ENCODE peak calls at places on chromosomes 16 and 17, in five cellular contexts. T is heart left ventricle, W is HL-60, E is esophagus squamous epithelium, X is lower leg skin. O is an unnamed sample.

GRCh38 chr16:1456951-1457350 is 12.6 kb upstream of the CCDC154 start:
- DNase-seq in W (no peak), X (no peak), T (no peak), E (no peak), O (no peak)

GRCh38 chr16:11491524-11491923 is 95.2 kb downstream of the LITAF start:
- DNase-seq in X (no peak), T (no peak), E (no peak), W (no peak), O (no peak)

GRCh38 chr16:21603920-21604319 is 4.5 kb downstream of the METTL9 start:
- DNase-seq in W (peak), X (no peak), T (no peak), E (no peak), O (no peak)

GRCh38 chr17:2067559-2067958 is 12.7 kb downstream of the HIC1 start:
- DNase-seq in E (no peak), W (no peak), X (no peak), T (peak), O (no peak)

GRCh38 chr17:68593331-68593710 is 7.8 kb downstream of the FAM20A start:
- DNase-seq in X (no peak), E (no peak), T (no peak), W (no peak), O (no peak)

GRCh38 chr17:9941305-9941704 is 36.2 kb upstream of the RCVRN start:
- DNase-seq in W (no peak), T (peak), E (no peak), X (no peak), O (no peak)

GRCh38 chr17:35740997-35741931 is 9.8 kb downstream of the RASL10B start:
- DNase-seq in X (no peak), E (no peak), T (no peak), W (no peak), O (no peak)

GRCh38 chr16:67878232-67878631 is 5.4 kb downstream of the EDC4 start:
- DNase-seq in X (no peak), W (no peak), E (no peak), T (no peak), O (no peak)

GRCh38 chr16:4003166-4003565 is 113.1 kb downstream of the ADCY9 start:
- DNase-seq in T (no peak), W (no peak), X (no peak), E (no peak), O (no peak)

GRCh38 chr17:13626703-13627102 is 25.0 kb upstream of the HS3ST3A1 start:
- DNase-seq in W (no peak), T (no peak), E (no peak), X (no peak), O (no peak)

GRCh38 chr16:46650224-46650623 is 29.0 kb upstream of the SHCBP1 start:
- DNase-seq in T (peak), X (no peak), W (no peak), E (no peak), O (peak)

GRCh38 chr16:83336630-83337029 is 471.1 kb upstream of the HSBP1 start:
- DNase-seq in E (no peak), T (no peak), X (no peak), W (no peak), O (no peak)

GRCh38 chr16:14013571-14014283 is 57.4 kb upstream of the MRTFB start:
- DNase-seq in W (no peak), X (peak), E (no peak), T (peak), O (peak)

GRCh38 chr16:84068041-84068440 is 25.4 kb upstream of the SLC38A8 start:
- DNase-seq in W (no peak), E (no peak), X (no peak), T (no peak), O (no peak)

GRCh38 chr17:78374631-78375274 is 3.7 kb upstream of the PGS1 start:
- DNase-seq in X (no peak), E (no peak), W (no peak), T (no peak), O (no peak)

GRCh38 chr16:21037736-21038135 is 112.9 kb downstream of the DNAH3 start:
- DNase-seq in E (no peak), T (no peak), X (no peak), W (no peak), O (no peak)

GRCh38 chr16:30562021-30562420 is 3.8 kb upstream of the ZNF764 start:
- DNase-seq in W (no peak), E (no peak), X (no peak), T (no peak), O (no peak)

GRCh38 chr17:41812176-41813038 is at the start of gene FKBP10:
- DNase-seq in T (peak), W (peak), E (no peak), X (no peak), O (no peak)

GRCh38 chr17:411416-412120 is 59.0 kb upstream of the RPH3AL start:
- DNase-seq in X (no peak), T (no peak), E (no peak), W (no peak), O (no peak)

GRCh38 chr16:14399397-14400284 is 230.4 kb downstream of the PARN start:
- DNase-seq in E (no peak), X (peak), T (peak), W (no peak), O (peak)

GRCh38 chr16:50442221-50442620 is 73.4 kb upstream of the BRD7 start:
- DNase-seq in W (no peak), T (no peak), X (no peak), E (no peak), O (peak)

GRCh38 chr16:16882766-16883165 is 503.8 kb downstream of the NPIPA7 start:
- DNase-seq in X (no peak), T (no peak), W (no peak), E (no peak), O (no peak)

GRCh38 chr17:68624381-68624780 is 23.2 kb upstream of the FAM20A start:
- DNase-seq in W (no peak), X (no peak), E (no peak), T (no peak), O (no peak)

GRCh38 chr17:41065829-41066624 is at the start of gene KRTAP2-4:
- DNase-seq in X (no peak), W (peak), T (no peak), E (no peak), O (no peak)

GRCh38 chr16:80056334-80056733 is 455.8 kb upstream of the MAF start:
- DNase-seq in W (no peak), T (no peak), X (no peak), E (no peak), O (peak)

GRCh38 chr17:17913695-17914332 is 58.4 kb downstream of the TOM1L2 start:
- DNase-seq in T (peak), E (no peak), W (peak), X (peak), O (no peak)

GRCh38 chr16:82395212-82395611 is 225.2 kb upstream of the MPHOSPH6 start:
- DNase-seq in W (no peak), E (no peak), T (no peak), X (no peak), O (no peak)

GRCh38 chr17:48132375-48132774 is 24.8 kb downstream of the SNX11 start:
- DNase-seq in W (no peak), T (no peak), X (no peak), E (no peak), O (no peak)

GRCh38 chr16:82935781-82936180 is 309.0 kb downstream of the CDH13 start:
- DNase-seq in T (no peak), W (no peak), E (no peak), X (no peak), O (no peak)

GRCh38 chr17:32998111-32998892 is 6.7 kb downstream of the SPACA3 start:
- DNase-seq in X (peak), T (peak), E (no peak), W (peak), O (no peak)

GRCh38 chr17:32335647-32336046 is 6.3 kb downstream of the C17orf75 start:
- DNase-seq in X (no peak), W (no peak), T (no peak), E (no peak), O (no peak)

GRCh38 chr16:2900526-2901075 is 11.1 kb upstream of the FLYWCH1 start:
- DNase-seq in T (no peak), X (no peak), E (no peak), W (no peak), O (no peak)

GRCh38 chr16:75929056-75929455 is 202.8 kb upstream of the CPHXL start:
- DNase-seq in X (no peak), W (no peak), T (no peak), E (no peak), O (no peak)
- TF ChIP-seq CTCF in X (no peak), W (no peak), T (no peak), E (no peak), O (no peak)

GRCh38 chr17:76123749-76124581 is 17.1 kb downstream of the FOXJ1 start:
- DNase-seq in X (no peak), T (no peak), W (no peak), E (no peak), O (no peak)
- TF ChIP-seq CTCF in X (no peak), T (no peak), W (no peak), E (no peak), O (no peak)

GRCh38 chr17:62821213-62822079 is 13.3 kb upstream of the MARCHF10 start:
- DNase-seq in T (no peak), E (no peak), W (no peak), X (no peak), O (no peak)

GRCh38 chr17:62822080-62822904 is 14.2 kb upstream of the MARCHF10 start:
- DNase-seq in E (no peak), W (no peak), T (no peak), X (no peak), O (no peak)

GRCh38 chr17:62818491-62818890 is 10.4 kb upstream of the MARCHF10 start:
- DNase-seq in X (no peak), W (no peak), E (no peak), T (no peak), O (no peak)

GRCh38 chr17:62816282-62816839 is 8.2 kb upstream of the MARCHF10 start:
- DNase-seq in T (no peak), W (no peak), X (no peak), E (no peak), O (no peak)

GRCh38 chr17:62819511-62820221 is 11.6 kb upstream of the MARCHF10 start:
- DNase-seq in X (peak), T (peak), W (no peak), E (no peak), O (peak)
- TF ChIP-seq CTCF in X (no peak), T (no peak), W (no peak), E (no peak), O (no peak)

DNA sequence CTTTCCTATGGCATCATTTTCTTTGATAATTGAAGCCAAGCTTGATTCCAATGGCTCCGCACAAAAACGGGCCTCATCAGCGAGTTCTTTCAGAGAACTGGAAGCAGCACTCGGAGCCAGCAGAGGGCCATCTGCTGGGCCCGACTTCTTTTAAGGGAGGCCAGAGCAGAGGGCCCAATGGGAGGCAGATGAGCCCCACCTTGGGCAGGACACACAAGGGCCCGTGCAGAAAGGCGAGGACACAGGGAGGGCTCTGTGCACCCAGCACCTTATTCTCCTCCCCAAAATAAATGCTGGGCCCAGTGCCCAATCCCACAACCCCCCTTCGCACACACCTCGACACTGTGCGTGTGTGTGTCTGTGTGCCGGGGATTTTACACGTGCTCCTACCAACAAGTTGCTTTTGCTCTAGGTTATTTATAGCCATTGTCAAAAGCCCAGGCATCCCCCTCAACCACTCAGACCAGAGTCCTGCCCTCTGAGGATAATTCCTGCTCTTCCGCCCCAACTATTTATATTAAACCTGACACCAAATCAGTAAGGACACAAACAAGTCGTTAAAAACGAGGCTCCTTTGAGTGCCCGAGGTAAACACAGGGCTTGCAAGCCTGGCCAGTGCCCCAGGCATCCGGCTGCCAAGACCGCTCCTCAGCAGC is 6.8 kb downstream of the AXIN2 start:
- DNase-seq in W (no peak), X (no peak), E (no peak), T (peak), O (no peak)
- TF ChIP-seq CTCF in W (no peak), X (no peak), E (no peak), T (peak), O (no peak)

DNA sequence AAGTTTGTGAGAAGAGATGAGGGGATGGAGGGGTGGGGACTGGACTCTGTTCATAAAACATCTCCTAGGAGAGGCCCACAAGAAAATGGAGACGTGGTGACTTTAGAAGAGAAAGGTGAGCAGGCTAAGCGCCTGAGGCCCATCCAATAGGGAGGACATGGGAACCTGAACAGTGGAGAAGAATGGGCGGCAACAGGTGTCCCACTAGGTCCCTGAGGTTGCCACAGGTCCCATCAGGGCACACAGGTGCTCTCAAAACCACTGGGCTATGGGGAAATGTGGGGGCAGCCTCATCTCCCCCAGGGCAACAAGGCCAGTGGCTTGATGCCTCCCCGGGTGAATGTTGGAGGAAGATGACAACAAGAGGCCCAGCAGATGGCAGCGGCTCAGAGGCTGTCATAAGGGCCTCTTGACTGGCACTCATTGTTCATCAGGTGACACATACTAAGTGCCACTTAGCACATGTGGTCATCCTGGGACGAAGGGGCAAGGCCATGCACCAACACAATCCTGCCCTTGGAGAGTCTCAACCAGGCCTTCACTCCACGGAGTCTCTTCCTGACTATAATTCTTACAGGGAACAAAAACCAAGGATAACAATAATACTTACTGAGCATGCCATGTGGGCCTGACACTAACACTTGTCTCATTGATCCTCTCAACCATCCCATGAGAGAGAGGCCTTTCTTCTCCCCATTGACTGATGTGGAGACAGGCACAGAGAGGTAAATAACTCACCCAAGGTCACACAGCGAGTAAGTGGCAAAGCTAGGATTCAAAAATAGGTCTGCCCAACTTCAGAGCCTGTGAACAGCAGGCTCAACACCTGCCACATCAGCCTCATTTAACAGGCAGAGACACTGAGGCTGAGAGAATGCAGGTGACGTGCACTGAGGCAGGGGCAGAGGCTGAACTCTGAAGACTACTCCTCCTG is 38.0 kb downstream of the CUEDC1 start:
- DNase-seq in W (peak), X (no peak), E (no peak), T (peak), O (no peak)
- TF ChIP-seq CTCF in W (no peak), X (no peak), E (no peak), T (peak), O (no peak)

DNA sequence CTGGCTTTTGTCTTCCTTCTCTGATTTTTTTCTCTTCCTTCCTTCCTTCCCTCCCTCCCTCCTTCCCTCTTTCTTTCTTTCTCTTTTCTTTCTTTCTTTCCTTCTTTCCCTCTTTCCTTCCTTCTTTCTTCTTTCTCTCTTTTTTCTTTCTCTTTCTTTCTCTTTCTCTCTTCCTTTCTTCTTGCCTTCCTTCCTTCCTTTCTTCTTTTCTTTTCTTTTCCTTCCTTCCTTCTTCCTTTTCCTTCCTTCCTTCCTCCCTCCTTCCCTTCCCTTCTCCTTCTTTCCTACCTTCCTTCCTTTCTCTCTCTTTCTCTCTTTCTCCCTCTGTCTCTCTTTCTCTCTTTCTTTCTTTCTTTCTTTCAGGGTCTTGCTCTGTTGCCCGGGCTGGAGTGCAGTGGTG is 54.4 kb downstream of the SCNN1G start:
- DNase-seq in W (no peak), T (no peak), E (no peak), X (no peak), O (no peak)
- TF ChIP-seq CTCF in W (no peak), T (no peak), E (no peak), X (no peak), O (no peak)

O was measured in ascending aorta.